ENCODE peak calls at places on chromosomes 11 and 22, in eight cellular contexts. N is head of caudate nucleus; M is cardiac fibroblast; P is hypothalamus; E is activated effector memory CD4-positive, alpha-beta T cell treated with Interleukin-2 at 50 U/mL for 16 hours; Z is activated CD4-positive, alpha-beta T cell treated with anti-CD3 and anti-CD28 coated beads, Interleukin-2, amount 10 ng/mL, durations not matched to agents 24 days and 14 days; B is MV-4-11; G is progenitor cell of endocrine pancreas. L is an unnamed sample.

GRCh38 chr22:46349681-46350080 is 14.2 kb downstream of the TRMU start:
- DNase-seq in Z (no peak), E (no peak), M (no peak), G (no peak), B (no peak), N (no peak), P (no peak), L (no peak)

GRCh38 chr22:35930933-35931332 is 97.7 kb downstream of the RBFOX2 start:
- DNase-seq in Z (no peak), P (no peak), G (no peak), B (peak; percentile 27), N (no peak), E (no peak), M (peak; percentile 90), L (no peak)

GRCh38 chr11:62715150-62716130 is 8.0 kb downstream of the GNG3 start:
- DNase-seq in G (no peak), E (no peak), P (no peak), M (no peak), Z (no peak), N (no peak), B (no peak), L (no peak)

GRCh38 chr11:121024989-121025388 is 1.1 kb downstream of the TBCEL start:
- DNase-seq in Z (peak; percentile 65), B (peak; percentile 4), N (no peak), M (peak; percentile 38), G (no peak), P (no peak), E (no peak), L (no peak)

GRCh38 chr11:23192256-23192655 is 332.0 kb upstream of the CCDC179 start:
- DNase-seq in E (no peak), P (no peak), G (no peak), B (no peak), N (no peak), M (peak; percentile 77), Z (no peak), L (no peak)

GRCh38 chr11:206516-207212 is 535 bp downstream of the BET1L start:
- DNase-seq in Z (no peak), E (peak; percentile 13), P (peak; percentile 18), N (no peak), G (no peak), M (no peak), B (peak; percentile 27), L (no peak)

GRCh38 chr11:125384825-125385224 is 111.2 kb downstream of the FEZ1 start:
- DNase-seq in B (no peak), P (no peak), E (no peak), M (no peak), N (no peak), Z (no peak), G (no peak), L (no peak)

GRCh38 chr22:38868886-38869381 is 3.1 kb downstream of the CBX6 start:
- DNase-seq in B (peak; percentile 48), G (peak; percentile 89), P (peak; percentile 63), N (peak; percentile 80), E (peak; percentile 68), M (peak; percentile 72), Z (peak; percentile 95), L (peak; percentile 72)

GRCh38 chr11:77090046-77090372 is 12.6 kb upstream of the OMP start:
- DNase-seq in Z (no peak), E (no peak), B (no peak), M (no peak), P (no peak), G (no peak), N (no peak), L (no peak)

GRCh38 chr11:6531267-6531752 is 34.2 kb downstream of the DNHD1 start:
- DNase-seq in E (no peak), Z (peak; percentile 83), P (no peak), B (peak; percentile 26), G (no peak), M (peak; percentile 65), N (no peak), L (peak; percentile 16)

GRCh38 chr22:45692549-45692948 is 20.9 kb downstream of the ATXN10 start:
- DNase-seq in M (peak; percentile 65), Z (no peak), E (no peak), G (no peak), N (no peak), B (no peak), P (no peak), L (no peak)

GRCh38 chr11:27699242-27699925 is 871 bp downstream of the BDNF start:
- DNase-seq in B (no peak), P (no peak), G (no peak), M (peak; percentile 54), Z (no peak), N (no peak), E (no peak), L (no peak)

GRCh38 chr22:26565889-26566288 is 24.0 kb downstream of the TPST2 start:
- DNase-seq in N (no peak), P (no peak), G (no peak), E (no peak), M (no peak), B (no peak), Z (no peak), L (no peak)

GRCh38 chr11:118406599-118407166 is 5.3 kb downstream of the ATP5MG start:
- DNase-seq in Z (no peak), M (peak; percentile 16), G (no peak), P (peak; percentile 4), B (no peak), E (no peak), N (no peak), L (no peak)

GRCh38 chr11:45988922-45989321 is 66.5 kb downstream of the LARGE2 start:
- DNase-seq in E (no peak), Z (no peak), B (no peak), N (no peak), M (no peak), P (no peak), G (no peak), L (no peak)

GRCh38 chr11:122202951-122203456 is 87.0 kb upstream of the BLID start:
- DNase-seq in N (peak; percentile 75), G (peak; percentile 61), Z (peak; percentile 80), B (peak; percentile 1), P (peak; percentile 69), E (no peak), M (peak; percentile 82), L (peak; percentile 4)

GRCh38 chr11:103051986-103052385 is 40.0 kb downstream of the DCUN1D5 start:
- DNase-seq in G (no peak), E (no peak), B (no peak), P (no peak), N (no peak), Z (no peak), M (no peak), L (no peak)

GRCh38 chr22:37904572-37905533 is 1.2 kb upstream of the MICALL1 start:
- DNase-seq in P (peak; percentile 64), M (peak; percentile 94), N (peak; percentile 32), E (no peak), G (no peak), Z (no peak), B (peak; percentile 89), L (no peak)

L was measured in activated T-helper 1 cell treated with anti-CD3 and anti-CD28 coated beads, Interleukin-12 subunit alpha, Interleukin-12 subunit beta, Interleukin-2, Interleukin-4 antibody, amounts not matched to agents 30 ng/mL and 10 ng/mL and 1 ng/mL, durations not matched to agents 14 hours and 24 hours and 36 hours.